ENCODE peak calls at places on chromosomes 11 and 22, in eight cellular contexts. N, R, A, Q, F, D, M and U are unnamed samples.

GRCh38 chr22:41910599-41911291 is 4.1 kb downstream of the SHISA8 start:
- DNase-seq in N (peak; percentile 67), R (no peak), A (peak; percentile 49), Q (no peak), F (peak; percentile 46), D (peak; percentile 42), M (no peak), U (no peak)

GRCh38 chr22:41021039-41021654 is 70.0 kb downstream of the RBX1 start:
- DNase-seq in N (no peak), R (peak; percentile 40), A (no peak), Q (no peak), F (no peak), D (peak; percentile 23), M (no peak), U (no peak)

GRCh38 chr11:114213622-114214021 is 82.6 kb upstream of the NNMT start:
- DNase-seq in N (no peak), R (no peak), A (no peak), Q (no peak), F (no peak), D (no peak), M (no peak), U (no peak)

GRCh38 chr11:33941637-33942160 is 49.8 kb upstream of the LMO2 start:
- DNase-seq in N (peak; percentile 56), R (no peak), A (peak; percentile 30), Q (peak; percentile 62), F (no peak), D (no peak), M (peak; percentile 85), U (no peak)

GRCh38 chr11:82507288-82507687 is 226.4 kb downstream of the FAM181B start:
- DNase-seq in N (no peak), R (no peak), A (no peak), Q (no peak), F (no peak), D (no peak), M (no peak), U (no peak)

GRCh38 chr11:1836011-1836945 is 1.5 kb downstream of the SYT8 start:
- DNase-seq in N (no peak), R (peak; percentile 32), A (no peak), Q (no peak), F (no peak), D (no peak), M (no peak), U (no peak)

GRCh38 chr22:23450434-23450795 is 129.7 kb downstream of the IGLL1 start:
- DNase-seq in N (no peak), R (no peak), A (no peak), Q (no peak), F (no peak), D (no peak), M (no peak), U (no peak)

GRCh38 chr22:28907311-28908008 is 24.1 kb downstream of the ZNRF3 start:
- DNase-seq in N (no peak), R (no peak), A (no peak), Q (no peak), F (no peak), D (no peak), M (no peak), U (no peak)

GRCh38 chr22:47575291-47575690 is 812.8 kb downstream of the TBC1D22A start:
- DNase-seq in N (no peak), R (no peak), A (no peak), Q (no peak), F (no peak), D (no peak), M (no peak), U (no peak)

GRCh38 chr22:32354360-32355351 is 3.0 kb upstream of the RFPL3 start:
- DNase-seq in N (no peak), R (no peak), A (no peak), Q (peak; percentile 13), F (no peak), D (no peak), M (peak; percentile 7), U (no peak)

GRCh38 chr11:120756931-120757330 is 245.4 kb downstream of the GRIK4 start:
- DNase-seq in N (peak; percentile 34), R (no peak), A (no peak), Q (no peak), F (no peak), D (peak; percentile 12), M (no peak), U (no peak)

GRCh38 chr11:12165237-12165875 is 55.0 kb downstream of the MICAL2 start:
- DNase-seq in N (no peak), R (no peak), A (no peak), Q (no peak), F (no peak), D (no peak), M (no peak), U (no peak)

GRCh38 chr11:118799372-118799771 is 8.4 kb upstream of the DDX6 start:
- DNase-seq in N (no peak), R (no peak), A (no peak), Q (no peak), F (no peak), D (no peak), M (no peak), U (no peak)

GRCh38 chr11:133168016-133168415 is 364.3 kb downstream of the OPCML start:
- DNase-seq in N (no peak), R (no peak), A (no peak), Q (no peak), F (no peak), D (no peak), M (no peak), U (no peak)

GRCh38 chr11:8294251-8294935 is 30.7 kb upstream of the LMO1 start:
- DNase-seq in N (no peak), R (no peak), A (no peak), Q (no peak), F (no peak), D (no peak), M (no peak), U (no peak)

GRCh38 chr11:8237453-8237852 is 26.2 kb downstream of the LMO1 start:
- DNase-seq in N (no peak), R (no peak), A (no peak), Q (no peak), F (no peak), D (no peak), M (no peak), U (no peak)

GRCh38 chr11:103566116-103566515 is 456.9 kb downstream of the DYNC2H1 start:
- DNase-seq in N (no peak), R (no peak), A (no peak), Q (peak; percentile 54), F (no peak), D (no peak), M (no peak), U (no peak)

GRCh38 chr11:110490886-110491285 is 61.1 kb downstream of the FDX1 start:
- DNase-seq in N (no peak), R (no peak), A (no peak), Q (peak; percentile 51), F (no peak), D (no peak), M (peak; percentile 47), U (peak; percentile 7)

GRCh38 chr11:68044145-68044813 is 5.5 kb downstream of the TCIRG1 start:
- DNase-seq in N (peak; percentile 47), R (no peak), A (no peak), Q (no peak), F (no peak), D (no peak), M (no peak), U (no peak)
- H3K36me3 ChIP-seq in N (no peaks in the 10 kb centered on the region), R (peaks cover 84% of the 10 kb centered on the region), A (no peaks in the 10 kb centered on the region), Q (no peaks in the 10 kb centered on the region), F (peaks cover 9% of the 10 kb centered on the region), D (peaks cover 17% of the 10 kb centered on the region), M (peaks cover 63% of the 10 kb centered on the region), U (no peaks in the 10 kb centered on the region)

DNA sequence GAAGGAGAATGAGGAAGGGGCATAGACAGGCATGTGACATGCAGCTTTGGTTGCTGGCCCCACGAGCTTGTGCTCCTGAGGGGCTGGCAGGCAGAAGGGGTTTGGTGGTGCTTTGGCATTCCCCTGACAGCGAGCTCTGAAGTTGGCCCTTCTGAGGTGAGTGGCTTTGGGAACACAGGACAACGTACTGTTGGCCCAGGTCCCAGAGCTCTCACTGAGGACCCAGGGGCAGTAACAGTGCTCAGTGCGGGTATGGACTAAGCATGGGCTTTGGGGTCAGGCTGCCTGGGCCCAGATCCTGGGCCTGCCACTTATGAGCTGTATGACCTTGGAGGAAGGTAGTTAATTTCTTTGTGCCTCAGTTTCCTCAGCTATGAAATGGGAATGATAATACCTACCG is 46.6 kb downstream of the IRAG1 start:
- DNase-seq in N (no peak), R (no peak), A (no peak), Q (no peak), F (no peak), D (no peak), M (no peak), U (no peak)
- TF ChIP-seq CTCF in N (no peak), R (no peak), A (no peak), Q (no peak), F (no peak), D (no peak), M (no peak), U (no peak)

DNA sequence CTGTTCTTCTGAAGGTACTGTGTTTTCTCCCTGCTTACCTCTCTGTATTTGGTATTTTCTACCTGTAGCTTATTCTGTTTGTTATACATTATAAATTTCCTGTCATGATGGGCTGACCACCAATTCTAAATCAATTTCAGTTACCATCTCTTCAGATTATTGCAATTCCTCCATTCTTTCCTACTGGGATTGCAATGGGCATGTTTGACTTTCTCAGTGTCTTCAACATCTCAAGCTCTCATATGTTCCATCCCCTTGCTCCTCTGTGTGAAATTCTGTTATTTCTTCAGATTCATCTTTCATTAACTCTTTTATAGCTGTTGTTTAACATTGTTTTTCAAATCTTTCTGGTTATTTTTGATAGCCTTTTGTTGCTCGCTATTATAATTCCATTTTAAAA is 15.5 kb upstream of the C22orf39 start:
- DNase-seq in N (no peak), R (no peak), A (no peak), Q (no peak), F (no peak), D (no peak), M (no peak), U (no peak)
- H3K36me3 ChIP-seq in N (peaks cover 82% of the 10 kb centered on the region), R (peaks cover 98% of the 10 kb centered on the region), A (peaks cover 10% of the 10 kb centered on the region), Q (peaks cover 34% of the 10 kb centered on the region), F (peaks cover 61% of the 10 kb centered on the region), D (peaks cover 49% of the 10 kb centered on the region), M (peaks cover 75% of the 10 kb centered on the region), U (peaks cover 5% of the 10 kb centered on the region)

GRCh38 chr11:30172158-30172557 is 58.7 kb upstream of the FSHB start:
- DNase-seq in N (no peak), R (no peak), A (no peak), Q (no peak), F (no peak), D (no peak), M (no peak), U (no peak)

GRCh38 chr11:30174265-30175022 is 56.4 kb upstream of the FSHB start:
- DNase-seq in N (no peak), R (no peak), A (no peak), Q (peak; percentile 27), F (no peak), D (no peak), M (no peak), U (no peak)

GRCh38 chr11:30172872-30173271 is 57.9 kb upstream of the FSHB start:
- DNase-seq in N (no peak), R (no peak), A (no peak), Q (no peak), F (no peak), D (no peak), M (no peak), U (no peak)

DNA sequence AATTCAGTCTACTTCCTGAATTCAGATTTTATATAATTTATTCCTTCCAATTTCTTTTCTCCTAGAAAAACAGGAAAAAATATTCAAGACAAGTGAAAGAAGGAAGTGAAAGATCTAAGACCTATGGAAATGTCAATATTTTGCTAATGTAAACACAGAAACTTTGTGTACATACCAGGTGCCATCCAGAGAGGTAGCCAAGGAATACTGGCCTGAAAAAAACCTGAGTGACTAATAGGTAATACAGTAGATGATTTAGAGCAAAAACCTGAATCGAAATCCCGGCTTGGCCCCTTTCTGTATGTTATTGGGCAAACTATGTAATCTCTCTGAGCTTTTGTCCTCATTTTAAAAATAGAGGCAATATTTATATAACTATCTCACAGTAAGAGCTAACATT is 59.2 kb upstream of the FSHB start:
- DNase-seq in N (no peak), R (no peak), A (no peak), Q (no peak), F (no peak), D (no peak), M (no peak), U (no peak)
- TF ChIP-seq CTCF in N (no peak), R (no peak), A (no peak), Q (no peak), F (no peak), D (no peak), M (no peak), U (no peak)